ENCODE peak calls at places on chromosome 6, in five cellular contexts. One of them, this sample, is unnamed.

GRCh38 chr6:116992546-116992945 is 115.5 kb downstream of the RFX6 start:
- DNase-seq in activated CD4-positive, alpha-beta T cell treated with anti-CD3 and anti-CD28 coated beads for 48 hours: no peak
- DNase-seq in non-pigmented ciliary epithelial cell: no peak
- DNase-seq in NCI-H1092 treated with DMSO at 0.1 percent for 48 hours: no peak
- DNase-seq in AG04449: no peak
- DNase-seq in this sample: no peak

GRCh38 chr6:51619042-51619799 is 468.2 kb downstream of the PKHD1 start:
- DNase-seq in activated CD4-positive, alpha-beta T cell treated with anti-CD3 and anti-CD28 coated beads for 48 hours: no peak
- DNase-seq in non-pigmented ciliary epithelial cell: no peak
- DNase-seq in NCI-H1092 treated with DMSO at 0.1 percent for 48 hours: no peak
- DNase-seq in AG04449: no peak
- DNase-seq in this sample: no peak

GRCh38 chr6:40477246-40478126 is 109.7 kb downstream of the LRFN2 start:
- DNase-seq in activated CD4-positive, alpha-beta T cell treated with anti-CD3 and anti-CD28 coated beads for 48 hours: no peak
- DNase-seq in non-pigmented ciliary epithelial cell: no peak
- DNase-seq in NCI-H1092 treated with DMSO at 0.1 percent for 48 hours: peak
- DNase-seq in AG04449: no peak
- DNase-seq in this sample: peak

GRCh38 chr6:160972111-160972510 is 19.5 kb upstream of the MAP3K4 start:
- DNase-seq in activated CD4-positive, alpha-beta T cell treated with anti-CD3 and anti-CD28 coated beads for 48 hours: no peak
- DNase-seq in non-pigmented ciliary epithelial cell: peak
- DNase-seq in NCI-H1092 treated with DMSO at 0.1 percent for 48 hours: no peak
- DNase-seq in AG04449: peak
- DNase-seq in this sample: no peak

GRCh38 chr6:37679539-37680476 is 17.9 kb downstream of the MDGA1 start:
- DNase-seq in activated CD4-positive, alpha-beta T cell treated with anti-CD3 and anti-CD28 coated beads for 48 hours: no peak
- DNase-seq in non-pigmented ciliary epithelial cell: no peak
- DNase-seq in NCI-H1092 treated with DMSO at 0.1 percent for 48 hours: peak
- DNase-seq in AG04449: no peak
- DNase-seq in this sample: no peak

GRCh38 chr6:37103169-37104039 is 66.5 kb upstream of the PIM1 start:
- DNase-seq in activated CD4-positive, alpha-beta T cell treated with anti-CD3 and anti-CD28 coated beads for 48 hours: peak
- DNase-seq in non-pigmented ciliary epithelial cell: no peak
- DNase-seq in NCI-H1092 treated with DMSO at 0.1 percent for 48 hours: peak
- DNase-seq in AG04449: no peak
- DNase-seq in this sample: peak

GRCh38 chr6:71406871-71407860 is 118.6 kb downstream of the OGFRL1 start:
- DNase-seq in activated CD4-positive, alpha-beta T cell treated with anti-CD3 and anti-CD28 coated beads for 48 hours: no peak
- DNase-seq in non-pigmented ciliary epithelial cell: no peak
- DNase-seq in NCI-H1092 treated with DMSO at 0.1 percent for 48 hours: no peak
- DNase-seq in AG04449: no peak
- DNase-seq in this sample: no peak

GRCh38 chr6:16950311-16950710 is 151.5 kb upstream of the STMND1 start:
- DNase-seq in activated CD4-positive, alpha-beta T cell treated with anti-CD3 and anti-CD28 coated beads for 48 hours: no peak
- DNase-seq in non-pigmented ciliary epithelial cell: no peak
- DNase-seq in NCI-H1092 treated with DMSO at 0.1 percent for 48 hours: no peak
- DNase-seq in AG04449: no peak
- DNase-seq in this sample: no peak

GRCh38 chr6:111411978-111412574 is 70.9 kb downstream of the REV3L start:
- DNase-seq in activated CD4-positive, alpha-beta T cell treated with anti-CD3 and anti-CD28 coated beads for 48 hours: no peak
- DNase-seq in non-pigmented ciliary epithelial cell: no peak
- DNase-seq in NCI-H1092 treated with DMSO at 0.1 percent for 48 hours: no peak
- DNase-seq in AG04449: no peak
- DNase-seq in this sample: no peak

GRCh38 chr6:99867026-99867425 is 127.0 kb downstream of the MCHR2 start:
- DNase-seq in activated CD4-positive, alpha-beta T cell treated with anti-CD3 and anti-CD28 coated beads for 48 hours: no peak
- DNase-seq in non-pigmented ciliary epithelial cell: no peak
- DNase-seq in NCI-H1092 treated with DMSO at 0.1 percent for 48 hours: no peak
- DNase-seq in AG04449: no peak
- DNase-seq in this sample: no peak

GRCh38 chr6:52503853-52504777 is 72.7 kb downstream of the TRAM2 start:
- DNase-seq in activated CD4-positive, alpha-beta T cell treated with anti-CD3 and anti-CD28 coated beads for 48 hours: no peak
- DNase-seq in non-pigmented ciliary epithelial cell: no peak
- DNase-seq in NCI-H1092 treated with DMSO at 0.1 percent for 48 hours: peak
- DNase-seq in AG04449: no peak
- DNase-seq in this sample: no peak

GRCh38 chr6:163843194-163843593 is 428.7 kb downstream of the QKI start:
- DNase-seq in activated CD4-positive, alpha-beta T cell treated with anti-CD3 and anti-CD28 coated beads for 48 hours: no peak
- DNase-seq in non-pigmented ciliary epithelial cell: no peak
- DNase-seq in NCI-H1092 treated with DMSO at 0.1 percent for 48 hours: no peak
- DNase-seq in AG04449: no peak
- DNase-seq in this sample: no peak

GRCh38 chr6:34982424-34982852 is 93.4 kb downstream of the ANKS1A start:
- DNase-seq in activated CD4-positive, alpha-beta T cell treated with anti-CD3 and anti-CD28 coated beads for 48 hours: no peak
- DNase-seq in non-pigmented ciliary epithelial cell: no peak
- DNase-seq in NCI-H1092 treated with DMSO at 0.1 percent for 48 hours: no peak
- DNase-seq in AG04449: no peak
- DNase-seq in this sample: no peak

GRCh38 chr6:106372838-106373501 is 12.5 kb downstream of the CRYBG1 start:
- DNase-seq in activated CD4-positive, alpha-beta T cell treated with anti-CD3 and anti-CD28 coated beads for 48 hours: no peak
- DNase-seq in non-pigmented ciliary epithelial cell: no peak
- DNase-seq in NCI-H1092 treated with DMSO at 0.1 percent for 48 hours: no peak
- DNase-seq in AG04449: no peak
- DNase-seq in this sample: no peak

GRCh38 chr6:30888472-30889137 is 4.3 kb downstream of the DDR1 start:
- DNase-seq in activated CD4-positive, alpha-beta T cell treated with anti-CD3 and anti-CD28 coated beads for 48 hours: no peak
- DNase-seq in non-pigmented ciliary epithelial cell: no peak
- DNase-seq in NCI-H1092 treated with DMSO at 0.1 percent for 48 hours: no peak
- DNase-seq in AG04449: no peak
- DNase-seq in this sample: no peak